ENCODE peak calls at places on chromosome 1, in six cellular contexts. T is H1, S is prostate gland, Q is upper lobe of left lung, B is suprapubic skin, Y is HCT116. C is an unnamed sample.

GRCh38 chr1:97196825-97197516 is 475.4 kb downstream of the PTBP2 start:
- DNase-seq in T (no peak), S (no peak), Q (no peak), B (no peak), Y (no peak), C (no peak)

GRCh38 chr1:108858541-108858940 is 1.6 kb upstream of the AKNAD1 start:
- DNase-seq in T (no peak), S (no peak), Q (no peak), B (no peak), Y (no peak), C (no peak)

GRCh38 chr1:176745945-176746344 is 283.0 kb downstream of the PAPPA2 start:
- DNase-seq in T (no peak), S (no peak), Q (no peak), B (no peak), Y (no peak), C (no peak)

GRCh38 chr1:182677393-182678098 is 6.8 kb downstream of the RGS8 start:
- DNase-seq in T (no peak), S (no peak), Q (no peak), B (no peak), Y (no peak), C (peak; percentile 30)

GRCh38 chr1:195604287-195604686 is 1004.0 kb downstream of the KCNT2 start:
- DNase-seq in T (no peak), S (no peak), Q (no peak), B (no peak), Y (no peak), C (no peak)

GRCh38 chr1:194062962-194063361 is 876.5 kb upstream of the B3GALT2 start:
- DNase-seq in T (no peak), S (no peak), Q (no peak), B (no peak), Y (no peak), C (no peak)

GRCh38 chr1:236515443-236515958 is 8.3 kb upstream of the LGALS8 start:
- DNase-seq in T (no peak), S (no peak), Q (no peak), B (no peak), Y (no peak), C (no peak)

GRCh38 chr1:172236958-172237357 is 183.5 kb upstream of the C1orf105 start:
- DNase-seq in T (no peak), S (no peak), Q (no peak), B (no peak), Y (no peak), C (no peak)

GRCh38 chr1:53514436-53514835 is 55.2 kb downstream of the DMRTB1 start:
- DNase-seq in T (no peak), S (no peak), Q (no peak), B (no peak), Y (no peak), C (no peak)

GRCh38 chr1:53637726-53638640 is 101.0 kb downstream of the GLIS1 start:
- DNase-seq in T (no peak), S (no peak), Q (peak; percentile 14), B (peak; percentile 39), Y (no peak), C (no peak)

GRCh38 chr1:186474208-186474607 is 13.3 kb upstream of the PDC start:
- DNase-seq in T (no peak), S (no peak), Q (no peak), B (no peak), Y (no peak), C (no peak)

GRCh38 chr1:19657511-19657910 is 7.2 kb upstream of the HTR6 start:
- DNase-seq in T (no peak), S (no peak), Q (no peak), B (no peak), Y (no peak), C (no peak)

GRCh38 chr1:203813581-203814341 is 18.3 kb downstream of the ZBED6 start:
- DNase-seq in T (no peak), S (no peak), Q (no peak), B (no peak), Y (no peak), C (no peak)

DNA sequence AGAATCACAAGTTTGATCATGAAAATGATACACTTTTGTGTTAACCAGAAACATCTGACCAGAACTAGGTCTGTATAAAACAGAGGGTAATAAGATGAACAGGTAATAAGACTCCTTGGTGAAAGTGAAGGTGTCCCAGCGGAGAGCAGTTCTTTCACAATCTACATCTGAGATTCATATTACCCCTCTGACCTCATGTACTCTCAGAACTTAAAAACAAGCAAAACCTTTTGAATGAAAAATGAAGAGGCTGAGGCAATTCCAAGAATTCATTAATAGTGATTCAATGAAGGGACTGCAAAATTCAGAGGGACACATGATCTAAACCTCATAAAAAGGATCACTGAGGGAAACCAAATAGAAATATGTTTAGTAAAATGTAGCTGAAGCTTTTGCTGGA is 10.9 kb upstream of the MPZL1 start:
- DNase-seq in T (no peak), S (no peak), Q (no peak), B (no peak), Y (no peak), C (no peak)
- TF ChIP-seq POLR2AphosphoS5 in T (no peak), S (no peak), Q (no peak), B (no peak), Y (no peak), C (no peak)

GRCh38 chr1:64711266-64711665 is 33.6 kb upstream of the RAVER2 start:
- DNase-seq in T (no peak), S (no peak), Q (no peak), B (no peak), Y (no peak), C (no peak)

GRCh38 chr1:64712049-64712448 is 32.8 kb upstream of the RAVER2 start:
- DNase-seq in T (no peak), S (no peak), Q (no peak), B (no peak), Y (no peak), C (no peak)
- TF ChIP-seq POLR2AphosphoS5 in T (no peak), S (no peak), Q (no peak), B (no peak), Y (no peak), C (no peak)

GRCh38 chr1:58779837-58780585 is 3.8 kb downstream of the JUN start:
- DNase-seq in T (no peak), S (peak; percentile 76), Q (peak; percentile 47), B (peak; percentile 76), Y (no peak), C (no peak)
- TF ChIP-seq POLR2AphosphoS5 in T (peak; percentile 59), S (peak; percentile 76), Q (peak; percentile 12), B (no peak), Y (peak; percentile 44), C (no peak)

GRCh38 chr1:17564458-17565393 is 25.2 kb downstream of the ARHGEF10L start:
- DNase-seq in T (no peak), S (peak; percentile 73), Q (peak; percentile 85), B (no peak), Y (no peak), C (no peak)

GRCh38 chr1:17563494-17564281 is 24.2 kb downstream of the ARHGEF10L start:
- DNase-seq in T (no peak), S (no peak), Q (no peak), B (no peak), Y (no peak), C (no peak)

GRCh38 chr1:17567582-17567981 is 28.1 kb downstream of the ARHGEF10L start:
- DNase-seq in T (no peak), S (no peak), Q (no peak), B (no peak), Y (no peak), C (no peak)

GRCh38 chr1:17566892-17567291 is 27.4 kb downstream of the ARHGEF10L start:
- DNase-seq in T (no peak), S (no peak), Q (no peak), B (no peak), Y (no peak), C (no peak)

DNA sequence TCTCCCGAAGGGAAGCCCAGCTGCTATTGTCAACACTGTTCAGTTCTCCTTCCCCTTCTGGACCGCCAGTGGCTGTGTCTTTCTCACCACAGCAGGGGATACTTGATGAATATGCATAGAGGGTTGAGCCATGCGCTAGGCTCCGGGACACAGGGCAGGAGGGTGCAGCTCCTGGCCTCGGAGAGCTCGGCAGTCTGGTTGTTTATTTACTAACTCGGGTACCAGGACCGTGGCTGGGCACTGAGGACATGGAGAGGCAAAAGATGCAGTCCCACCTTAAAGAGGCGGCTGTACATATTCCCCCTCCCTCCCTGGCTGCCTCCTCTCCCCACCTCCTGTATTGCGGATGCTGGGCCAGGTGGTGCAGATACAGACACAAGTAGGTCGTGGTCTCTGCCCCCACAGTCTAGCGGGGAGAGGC is 26.1 kb downstream of the ARHGEF10L start:
- DNase-seq in T (no peak), S (no peak), Q (no peak), B (no peak), Y (no peak), C (no peak)
- TF ChIP-seq POLR2AphosphoS5 in T (no peak), S (no peak), Q (no peak), B (no peak), Y (no peak), C (no peak)

DNA sequence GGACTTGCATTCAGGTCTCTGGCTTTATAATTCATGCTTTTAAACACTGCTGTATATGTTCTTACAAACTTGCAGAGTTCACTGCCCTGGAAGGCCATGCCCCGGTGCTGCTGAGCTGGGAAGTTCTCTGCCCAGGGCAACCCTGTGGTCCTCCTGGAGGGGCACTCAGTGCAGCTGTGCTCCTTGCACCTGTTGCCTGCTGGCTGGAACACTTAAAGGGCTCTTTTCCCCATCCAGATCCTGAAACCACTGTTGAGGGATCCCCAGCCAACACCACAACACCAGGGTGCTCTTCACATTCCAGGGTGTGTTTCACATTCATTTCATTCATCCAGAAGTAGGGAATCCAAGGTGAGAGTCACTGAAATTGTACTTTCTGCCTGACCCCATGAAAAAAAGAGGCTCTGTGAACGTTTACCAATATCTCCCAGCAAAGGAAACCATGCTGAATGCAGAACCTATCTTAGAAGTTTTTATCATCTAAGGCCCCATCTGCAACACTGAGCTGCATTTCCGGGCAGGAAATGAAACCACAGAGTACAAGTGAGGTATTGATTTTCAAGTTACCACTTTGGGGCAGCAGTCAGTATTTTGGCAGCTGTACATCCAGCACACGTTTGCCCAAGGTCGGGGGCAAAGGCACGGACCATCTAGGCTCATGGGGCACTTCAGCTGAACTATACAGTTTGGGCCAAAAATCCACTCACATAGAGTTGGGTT is 16.4 kb upstream of the KIAA0040 start:
- DNase-seq in T (no peak), S (no peak), Q (no peak), B (no peak), Y (no peak), C (no peak)
- TF ChIP-seq POLR2AphosphoS5 in T (no peak), S (no peak), Q (no peak), B (no peak), Y (no peak), C (no peak)

GRCh38 chr1:8873506-8874229 is 4.8 kb downstream of the ENO1 start:
- DNase-seq in T (peak; percentile 63), S (peak; percentile 80), Q (peak; percentile 98), B (peak; percentile 89), Y (peak; percentile 91), C (no peak)
- TF ChIP-seq POLR2AphosphoS5 in T (peak; percentile 67), S (peak; percentile 74), Q (peak; percentile 76), B (no peak), Y (peak; percentile 75), C (no peak)